ENCODE peak calls at places on chromosome 22, in five cellular contexts. P is IMR-90, H is mammary epithelial cell, V is trophoblast cell, W is endodermal cell. M is an unnamed sample. For H3K9me3, the result is how much of the 10 kb centered on the place peaks cover.

GRCh38 chr22:17911887-17912286 is 112.5 kb downstream of the MICAL3 start:
- DNase-seq in P (no peak), H (no peak), V (peak), W (no peak), M (no peak)

GRCh38 chr22:29842740-29843139 is 4.7 kb upstream of the ASCC2 start:
- DNase-seq in P (peak), H (peak), V (peak), W (no peak), M (no peak)

GRCh38 chr22:29782061-29782845 is 15.1 kb downstream of the UQCR10 start:
- DNase-seq in P (peak), H (peak), V (no peak), W (peak), M (no peak)

GRCh38 chr22:40193429-40194421 is 16.0 kb downstream of the TNRC6B start:
- DNase-seq in P (peak), H (no peak), V (peak), W (peak), M (peak)

GRCh38 chr22:22746963-22747933 is 102.8 kb downstream of the GGTLC2 start:
- DNase-seq in P (no peak), H (no peak), V (no peak), W (no peak), M (no peak)

GRCh38 chr22:42439821-42440674 is 7.8 kb upstream of the NFAM1 start:
- DNase-seq in P (peak), H (peak), V (peak), W (peak), M (no peak)

GRCh38 chr22:24289138-24289537 is 18.5 kb downstream of the SPECC1L start:
- DNase-seq in P (peak), H (no peak), V (peak), W (no peak), M (no peak)

GRCh38 chr22:19713228-19713627 is 1.1 kb upstream of the SEPTIN5 start:
- DNase-seq in P (no peak), H (no peak), V (no peak), W (no peak), M (no peak)

GRCh38 chr22:35189559-35189958 is 67.7 kb upstream of the HMGXB4 start:
- DNase-seq in P (no peak), H (no peak), V (no peak), W (no peak), M (no peak)

GRCh38 chr22:17633217-17633997 is 4.9 kb upstream of the ATP6V1E1 start:
- DNase-seq in P (peak), H (peak), V (peak), W (peak), M (no peak)

GRCh38 chr22:20438066-20438677 is 547 bp upstream of the SCARF2 start:
- DNase-seq in P (peak), H (no peak), V (no peak), W (peak), M (peak)

GRCh38 chr22:49586873-49587272 is 240.8 kb downstream of the BRD1 start:
- DNase-seq in P (no peak), H (no peak), V (no peak), W (peak), M (no peak)

GRCh38 chr22:45144928-45145327 is 18.8 kb upstream of the NUP50 start:
- DNase-seq in P (no peak), H (no peak), V (no peak), W (no peak), M (no peak)

DNA sequence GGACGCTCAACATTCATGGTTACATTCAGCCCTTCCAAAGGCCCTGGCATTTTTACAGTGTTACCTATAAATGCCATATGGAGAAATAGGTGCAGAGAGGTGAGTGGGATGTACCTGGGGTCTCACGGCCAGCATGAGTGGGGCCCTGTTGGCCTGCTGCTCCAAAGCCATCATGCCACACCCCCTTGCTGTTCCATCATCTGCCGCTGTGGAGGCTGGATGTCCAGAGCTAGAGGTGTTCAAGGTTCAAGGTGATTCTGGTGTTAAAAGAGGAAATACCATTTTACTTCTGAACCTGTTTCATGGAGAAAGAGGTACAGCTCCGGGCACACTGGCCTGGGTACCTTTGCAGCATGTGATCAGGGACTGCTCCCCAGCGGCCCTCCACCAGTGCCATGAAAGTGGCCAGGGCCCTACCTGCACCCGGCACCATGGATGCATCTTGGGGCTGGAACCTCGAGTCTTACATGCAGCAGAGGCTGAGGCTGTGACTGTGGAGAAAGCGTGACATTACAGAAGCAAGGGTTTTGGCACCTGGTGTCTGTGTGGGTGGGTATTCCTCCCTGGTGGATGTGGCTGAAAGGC is 68.6 kb downstream of the PARVB start:
- DNase-seq in P (no peak), H (no peak), V (no peak), W (no peak), M (no peak)
- H3K9ac ChIP-seq in P (no peak), H (no peak), V (no peak), W (no peak), M (no peak)

GRCh38 chr22:47335958-47336357 is 573.5 kb downstream of the TBC1D22A start:
- DNase-seq in P (no peak), H (no peak), V (no peak), W (no peak), M (no peak)
- H3K9me3 ChIP-seq in P (under half), H (under half), V (under half), W (half or more), M (under half)

GRCh38 chr22:37621352-37621860 is 12.8 kb downstream of the GGA1 start:
- DNase-seq in P (no peak), H (no peak), V (no peak), W (no peak), M (no peak)
- H3K9ac ChIP-seq in P (no peak), H (no peak), V (no peak), W (no peak), M (no peak)

GRCh38 chr22:47567741-47568140 is 805.3 kb downstream of the TBC1D22A start:
- DNase-seq in P (no peak), H (no peak), V (no peak), W (no peak), M (no peak)
- H3K9me3 ChIP-seq in P (under half), H (under half), V (half or more), W (under half), M (under half)

GRCh38 chr22:31806751-31807150 is 52.9 kb downstream of the DEPDC5 start:
- DNase-seq in P (no peak), H (no peak), V (peak), W (no peak), M (no peak)
- H3K9ac ChIP-seq in P (no peak), H (no peak), V (no peak), W (no peak), M (no peak)